ENCODE peak calls at places on chromosomes 11 and 22, in four cellular contexts. One of them, this sample, is unnamed.

GRCh38 chr11:121958978-121959340 is 157.1 kb downstream of the BLID start:
- DNase-seq in body of pancreas: no peak
- DNase-seq in PC-9: no peak
- DNase-seq in gastrocnemius medialis: no peak
- DNase-seq in this sample: no peak

GRCh38 chr11:77467233-77467632 is 6.7 kb downstream of the PAK1 start:
- DNase-seq in body of pancreas: no peak
- DNase-seq in PC-9: peak; percentile 54
- DNase-seq in gastrocnemius medialis: no peak
- DNase-seq in this sample: no peak

GRCh38 chr11:1604181-1604580 is 4.1 kb downstream of the KRTAP5-3 start:
- DNase-seq in body of pancreas: no peak
- DNase-seq in PC-9: no peak
- DNase-seq in gastrocnemius medialis: no peak
- DNase-seq in this sample: no peak

GRCh38 chr22:18062421-18062820 is 15.4 kb upstream of the PEX26 start:
- DNase-seq in body of pancreas: no peak
- DNase-seq in PC-9: no peak
- DNase-seq in gastrocnemius medialis: no peak
- DNase-seq in this sample: no peak

GRCh38 chr11:114193730-114194674 is 102.2 kb upstream of the NNMT start:
- DNase-seq in body of pancreas: no peak
- DNase-seq in PC-9: no peak
- DNase-seq in gastrocnemius medialis: peak; percentile 81
- DNase-seq in this sample: peak; percentile 37

GRCh38 chr11:29527391-29527936 is 489.4 kb downstream of the KCNA4 start:
- DNase-seq in body of pancreas: no peak
- DNase-seq in PC-9: peak; percentile 67
- DNase-seq in gastrocnemius medialis: no peak
- DNase-seq in this sample: peak; percentile 95

GRCh38 chr22:50726643-50727340 is 11.2 kb upstream of the ACR start:
- DNase-seq in body of pancreas: no peak
- DNase-seq in PC-9: no peak
- DNase-seq in gastrocnemius medialis: no peak
- DNase-seq in this sample: no peak

GRCh38 chr11:72234514-72234830 is 9.5 kb downstream of the PHOX2A start:
- DNase-seq in body of pancreas: no peak
- DNase-seq in PC-9: no peak
- DNase-seq in gastrocnemius medialis: no peak
- DNase-seq in this sample: no peak

GRCh38 chr11:29018631-29019030 is 910.4 kb downstream of the METTL15 start:
- DNase-seq in body of pancreas: no peak
- DNase-seq in PC-9: peak; percentile 37
- DNase-seq in gastrocnemius medialis: no peak
- DNase-seq in this sample: no peak

GRCh38 chr11:57874981-57875380 is 113.4 kb downstream of the CTNND1 start:
- DNase-seq in body of pancreas: no peak
- DNase-seq in PC-9: no peak
- DNase-seq in gastrocnemius medialis: no peak
- DNase-seq in this sample: no peak

GRCh38 chr11:2662024-2662312 is 37.8 kb downstream of the KCNQ1OT1 start:
- DNase-seq in body of pancreas: no peak
- DNase-seq in PC-9: no peak
- DNase-seq in gastrocnemius medialis: no peak
- DNase-seq in this sample: no peak

GRCh38 chr11:78708388-78708787 is 133.7 kb upstream of the NARS2 start:
- DNase-seq in body of pancreas: no peak
- DNase-seq in PC-9: no peak
- DNase-seq in gastrocnemius medialis: no peak
- DNase-seq in this sample: no peak

GRCh38 chr11:124817036-124817435 is 16.8 kb upstream of the MSANTD2 start:
- DNase-seq in body of pancreas: no peak
- DNase-seq in PC-9: no peak
- DNase-seq in gastrocnemius medialis: no peak
- DNase-seq in this sample: no peak

GRCh38 chr22:41401781-41402648 is 20.3 kb downstream of the TEF start:
- DNase-seq in body of pancreas: peak; percentile 88
- DNase-seq in PC-9: peak; percentile 85
- DNase-seq in gastrocnemius medialis: no peak
- DNase-seq in this sample: peak; percentile 36

GRCh38 chr22:45336971-45337431 is 27.3 kb downstream of the FAM118A start:
- DNase-seq in body of pancreas: peak; percentile 28
- DNase-seq in PC-9: no peak
- DNase-seq in gastrocnemius medialis: peak; percentile 60
- DNase-seq in this sample: peak; percentile 67

GRCh38 chr11:61574611-61575010 is 6.3 kb downstream of the SYT7 start:
- DNase-seq in body of pancreas: no peak
- DNase-seq in PC-9: no peak
- DNase-seq in gastrocnemius medialis: no peak
- DNase-seq in this sample: no peak

GRCh38 chr11:45665933-45666647 is 668 bp upstream of the CHST1 start:
- DNase-seq in body of pancreas: no peak
- DNase-seq in PC-9: no peak
- DNase-seq in gastrocnemius medialis: peak; percentile 33
- DNase-seq in this sample: peak; percentile 40

GRCh38 chr11:59862252-59862651 is 4.0 kb downstream of the TCN1 start:
- DNase-seq in body of pancreas: no peak
- DNase-seq in PC-9: no peak
- DNase-seq in gastrocnemius medialis: no peak
- DNase-seq in this sample: no peak

GRCh38 chr22:44693756-44694155 is 8.2 kb upstream of the PRR5 start:
- DNase-seq in body of pancreas: no peak
- DNase-seq in PC-9: no peak
- DNase-seq in gastrocnemius medialis: no peak
- DNase-seq in this sample: no peak

GRCh38 chr11:70241709-70242108 is 28.8 kb upstream of the PPFIA1 start:
- DNase-seq in body of pancreas: no peak
- DNase-seq in PC-9: no peak
- DNase-seq in gastrocnemius medialis: no peak
- DNase-seq in this sample: no peak

DNA sequence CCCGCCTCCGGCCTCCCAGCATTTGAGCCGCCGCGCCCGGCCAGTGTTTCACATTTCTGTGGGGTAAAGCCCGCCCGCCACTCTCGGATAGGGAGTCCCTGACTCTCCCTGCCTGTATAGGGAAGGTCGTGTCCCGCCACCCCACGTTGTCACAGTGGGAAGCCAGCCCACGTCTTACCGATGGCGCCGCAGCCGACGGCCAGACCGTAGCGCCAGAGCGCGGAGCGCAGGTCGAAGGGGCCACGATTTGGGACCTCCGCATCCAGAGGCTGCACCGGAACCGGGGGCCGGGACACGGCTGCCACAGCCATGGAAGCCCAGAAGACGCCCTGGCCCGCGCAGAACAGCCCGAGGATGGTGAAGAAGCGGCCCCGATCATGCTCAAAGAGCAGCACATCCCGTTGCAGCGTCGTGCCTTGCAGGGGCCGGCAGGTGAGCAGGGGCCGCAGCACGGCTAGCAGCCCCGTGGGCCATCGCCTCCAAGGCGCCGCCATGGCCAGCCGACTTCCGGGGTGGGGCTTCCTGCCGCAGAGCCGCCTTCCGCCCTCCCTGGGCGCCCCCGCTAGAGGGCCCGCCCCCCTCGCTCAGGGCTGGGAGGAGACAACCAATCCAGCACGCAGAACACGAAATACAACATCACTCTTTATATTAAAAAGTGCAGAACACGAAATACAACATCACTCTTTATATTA is at the start of gene TMEM223:
- DNase-seq in body of pancreas: peak; percentile 86
- DNase-seq in PC-9: peak; percentile 72
- DNase-seq in gastrocnemius medialis: peak; percentile 64
- DNase-seq in this sample: peak; percentile 84
- TF ChIP-seq CTCF in body of pancreas: peak; percentile 32
- TF ChIP-seq CTCF in PC-9: no peak
- TF ChIP-seq CTCF in gastrocnemius medialis: peak; percentile 36
- TF ChIP-seq CTCF in this sample: no peak

DNA sequence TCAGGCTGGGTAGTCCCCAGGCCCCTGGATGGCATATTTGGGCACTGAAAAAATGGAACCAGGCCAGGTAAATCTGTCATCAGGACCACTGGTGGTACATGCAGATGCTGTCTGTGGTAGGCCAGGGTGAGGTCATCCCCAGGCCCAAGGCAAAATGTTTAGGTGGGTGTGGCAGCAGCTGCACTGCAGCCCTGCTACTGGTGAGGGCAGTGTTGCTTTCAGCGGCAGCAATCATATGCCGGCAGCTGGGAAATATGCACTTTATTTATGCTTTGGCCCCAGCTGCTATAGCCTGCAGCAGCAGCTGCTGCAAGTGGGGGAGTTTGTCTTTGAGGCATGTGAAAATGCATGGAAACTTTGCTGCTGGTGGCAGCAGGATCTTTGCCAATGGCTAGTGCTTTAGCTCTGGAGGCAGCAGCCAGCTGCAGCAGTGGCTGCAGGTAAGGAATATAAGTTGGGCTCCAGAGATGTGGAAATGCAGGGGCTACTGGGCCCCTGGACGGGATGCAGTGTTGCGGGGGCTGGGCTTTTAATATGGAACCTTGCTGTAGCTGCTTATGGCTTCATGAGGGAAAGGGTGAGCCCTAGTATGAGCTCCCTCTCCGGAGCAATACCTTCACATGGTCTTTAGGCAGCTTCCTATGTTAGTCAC is 365.7 kb upstream of the CADM1 start:
- DNase-seq in body of pancreas: no peak
- DNase-seq in PC-9: no peak
- DNase-seq in gastrocnemius medialis: no peak
- DNase-seq in this sample: peak; percentile 60
- TF ChIP-seq CTCF in body of pancreas: peak; percentile 17
- TF ChIP-seq CTCF in PC-9: peak; percentile 39
- TF ChIP-seq CTCF in gastrocnemius medialis: no peak
- TF ChIP-seq CTCF in this sample: peak; percentile 32

DNA sequence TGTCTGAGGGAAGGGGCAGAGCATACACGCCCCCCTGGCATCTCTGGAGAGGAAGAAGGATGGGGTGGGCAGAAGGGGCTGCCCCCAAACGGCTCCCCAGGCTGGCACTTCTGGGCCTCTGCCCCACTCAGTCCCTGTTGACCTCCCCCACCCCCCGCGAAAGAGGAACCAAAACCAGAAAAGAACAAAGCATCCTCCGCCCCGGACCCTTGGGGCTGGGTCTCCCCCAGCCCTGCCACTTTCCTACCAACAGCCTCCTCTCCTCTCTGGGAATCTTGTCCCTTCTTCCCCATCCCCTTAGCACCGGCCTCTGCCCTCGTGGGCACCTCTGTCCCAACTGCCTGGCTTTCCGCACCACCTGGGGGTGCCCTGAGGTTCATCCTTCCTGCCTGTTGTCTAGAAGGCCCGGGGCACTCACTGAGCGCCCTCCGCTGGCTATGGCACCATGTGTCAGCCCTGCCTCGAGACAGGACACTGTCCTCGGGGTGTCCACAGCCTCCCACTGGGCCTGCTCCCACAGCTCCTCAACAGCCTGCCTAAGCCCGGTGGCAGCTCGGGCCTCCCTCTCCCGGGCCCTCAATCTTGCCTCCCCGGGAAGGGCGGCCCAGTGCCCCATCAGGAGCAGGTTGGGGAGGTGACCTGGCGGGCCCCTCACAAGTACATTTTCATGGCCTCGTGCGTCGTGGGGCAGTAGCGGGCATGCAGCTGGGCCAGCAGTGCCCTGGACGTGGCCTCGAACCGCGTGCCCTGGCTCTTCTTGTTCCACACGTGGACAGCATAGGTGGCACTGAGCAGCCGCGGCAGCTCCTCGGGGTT is 28.2 kb downstream of the A4GALT start:
- DNase-seq in body of pancreas: no peak
- DNase-seq in PC-9: no peak
- DNase-seq in gastrocnemius medialis: no peak
- DNase-seq in this sample: no peak
- TF ChIP-seq CTCF in body of pancreas: no peak
- TF ChIP-seq CTCF in PC-9: no peak
- TF ChIP-seq CTCF in gastrocnemius medialis: no peak
- TF ChIP-seq CTCF in this sample: no peak

DNA sequence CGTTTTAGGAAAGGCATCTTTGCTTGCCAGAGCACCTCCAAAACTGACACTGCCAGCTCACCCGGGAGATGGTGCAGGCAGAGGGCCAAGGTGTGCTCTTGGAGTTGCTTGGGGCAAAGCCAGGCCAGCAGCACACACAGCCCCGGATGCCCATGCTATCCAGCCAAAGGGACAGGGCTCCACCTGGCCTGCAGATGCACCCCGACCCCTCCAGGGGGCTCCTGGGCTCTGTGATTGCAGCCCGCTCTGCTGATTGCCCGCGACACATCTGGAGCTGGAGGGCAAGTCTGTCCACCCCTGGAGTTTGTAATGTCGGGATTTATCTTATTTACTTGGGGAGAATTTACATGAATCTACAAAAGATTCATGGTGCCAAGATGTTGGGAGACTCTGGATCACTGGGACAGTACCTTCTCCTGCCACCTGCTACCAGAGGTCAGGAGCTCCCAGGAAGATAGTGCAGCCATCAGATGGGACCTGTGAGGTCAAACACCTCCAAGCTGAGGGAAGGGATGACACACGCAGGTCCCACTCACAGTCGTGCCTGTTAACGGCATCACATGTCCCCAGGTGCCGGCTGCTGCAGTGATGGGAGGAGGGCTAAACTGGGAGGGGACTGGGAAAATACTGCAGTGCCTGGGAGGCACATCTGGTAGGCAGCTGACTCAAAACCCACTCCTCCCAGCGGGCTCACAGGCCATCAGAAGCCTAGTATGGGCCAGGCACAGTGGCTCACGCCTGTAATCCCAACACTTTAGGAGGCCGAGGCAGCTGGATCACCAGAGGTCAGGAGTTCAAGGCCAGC is 17.2 kb downstream of the CBX7 start:
- DNase-seq in body of pancreas: no peak
- DNase-seq in PC-9: no peak
- DNase-seq in gastrocnemius medialis: no peak
- DNase-seq in this sample: peak; percentile 48
- TF ChIP-seq CTCF in body of pancreas: peak; percentile 34
- TF ChIP-seq CTCF in PC-9: peak; percentile 78
- TF ChIP-seq CTCF in gastrocnemius medialis: no peak
- TF ChIP-seq CTCF in this sample: peak; percentile 63

GRCh38 chr11:86620796-86621575 is 51.4 kb downstream of the ME3 start:
- DNase-seq in body of pancreas: no peak
- DNase-seq in PC-9: no peak
- DNase-seq in gastrocnemius medialis: no peak
- DNase-seq in this sample: no peak
- TF ChIP-seq CTCF in body of pancreas: no peak
- TF ChIP-seq CTCF in PC-9: no peak
- TF ChIP-seq CTCF in gastrocnemius medialis: no peak
- TF ChIP-seq CTCF in this sample: no peak

GRCh38 chr11:66891849-66892660 is 35.2 kb downstream of the LRFN4 start:
- DNase-seq in body of pancreas: peak; percentile 63
- DNase-seq in PC-9: peak; percentile 96
- DNase-seq in gastrocnemius medialis: peak; percentile 92
- DNase-seq in this sample: no peak
- TF ChIP-seq CTCF in body of pancreas: no peak
- TF ChIP-seq CTCF in PC-9: no peak
- TF ChIP-seq CTCF in gastrocnemius medialis: no peak
- TF ChIP-seq CTCF in this sample: no peak